ENCODE peak calls at places on chromosomes 11 and 22, in five cellular contexts. A, Z, M, H and P are unnamed samples. For H3K4me1, the result is how much of the 10 kb centered on the place peaks cover.

GRCh38 chr22:38317237-38317994 is at the start of gene CSNK1E:
- DNase-seq in A (peak), Z (peak), M (peak), H (peak), P (peak)

GRCh38 chr22:41688365-41689211 is at the start of gene SNU13:
- DNase-seq in A (peak), Z (peak), M (peak), H (peak), P (peak)

GRCh38 chr11:10298342-10298741 is 4.3 kb upstream of the SBF2 start:
- DNase-seq in A (peak), Z (no peak), M (no peak), H (no peak), P (no peak)

GRCh38 chr11:58905141-58905715 is 34.1 kb upstream of the GLYATL1 start:
- DNase-seq in A (no peak), Z (peak), M (no peak), H (peak), P (no peak)

GRCh38 chr11:112809429-112809828 is 151.8 kb upstream of the NCAM1 start:
- DNase-seq in A (no peak), Z (no peak), M (no peak), H (no peak), P (no peak)

GRCh38 chr22:40058265-40058664 is 63.5 kb downstream of the FAM83F start:
- DNase-seq in A (no peak), Z (no peak), M (no peak), H (no peak), P (peak)

GRCh38 chr11:86183694-86184093 is 60.9 kb upstream of the EED start:
- DNase-seq in A (no peak), Z (no peak), M (no peak), H (no peak), P (no peak)

GRCh38 chr11:120801801-120802689 is 221.9 kb upstream of the TBCEL start:
- DNase-seq in A (peak), Z (peak), M (peak), H (peak), P (peak)

GRCh38 chr11:95108159-95108611 is 18.5 kb downstream of the ENDOD1 start:
- DNase-seq in A (no peak), Z (peak), M (no peak), H (no peak), P (no peak)
- H3K4me3 ChIP-seq in A (no peak), Z (no peak), M (no peak), H (no peak), P (no peak)

DNA sequence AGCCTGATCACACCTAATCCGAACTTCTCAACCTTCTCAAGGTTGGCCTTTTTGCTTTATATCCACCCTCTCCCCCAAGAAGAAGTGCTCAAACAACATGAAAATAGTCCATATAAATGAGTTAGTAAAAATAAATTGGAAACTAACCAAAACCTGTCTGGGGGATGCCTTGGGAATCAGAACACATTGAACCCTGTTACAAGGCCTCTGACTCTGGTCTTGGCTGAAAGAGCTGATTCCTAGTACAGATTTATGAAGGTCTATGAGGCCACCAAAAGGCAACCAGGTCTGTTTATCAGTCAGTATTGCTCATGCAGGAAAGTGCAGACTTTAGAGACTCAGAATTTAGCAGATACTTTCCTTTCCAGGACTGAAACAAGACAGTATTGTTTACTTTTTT is 49.7 kb downstream of the NRXN2 start:
- DNase-seq in A (no peak), Z (no peak), M (no peak), H (no peak), P (no peak)
- H3K4me1 ChIP-seq in A (under half), Z (under half), M (under half), H (under half), P (under half)

GRCh38 chr22:32800158-32800557 is 1.3 kb upstream of the TIMP3 start:
- DNase-seq in A (no peak), Z (no peak), M (no peak), H (no peak), P (no peak)

GRCh38 chr22:32801001-32801435 is 487 bp upstream of the TIMP3 start:
- DNase-seq in A (no peak), Z (no peak), M (no peak), H (no peak), P (no peak)

GRCh38 chr22:32802291-32802826 is 854 bp downstream of the TIMP3 start:
- DNase-seq in A (no peak), Z (no peak), M (no peak), H (no peak), P (no peak)

GRCh38 chr22:32803020-32803758 is 1.7 kb downstream of the TIMP3 start:
- DNase-seq in A (no peak), Z (peak), M (no peak), H (no peak), P (no peak)

DNA sequence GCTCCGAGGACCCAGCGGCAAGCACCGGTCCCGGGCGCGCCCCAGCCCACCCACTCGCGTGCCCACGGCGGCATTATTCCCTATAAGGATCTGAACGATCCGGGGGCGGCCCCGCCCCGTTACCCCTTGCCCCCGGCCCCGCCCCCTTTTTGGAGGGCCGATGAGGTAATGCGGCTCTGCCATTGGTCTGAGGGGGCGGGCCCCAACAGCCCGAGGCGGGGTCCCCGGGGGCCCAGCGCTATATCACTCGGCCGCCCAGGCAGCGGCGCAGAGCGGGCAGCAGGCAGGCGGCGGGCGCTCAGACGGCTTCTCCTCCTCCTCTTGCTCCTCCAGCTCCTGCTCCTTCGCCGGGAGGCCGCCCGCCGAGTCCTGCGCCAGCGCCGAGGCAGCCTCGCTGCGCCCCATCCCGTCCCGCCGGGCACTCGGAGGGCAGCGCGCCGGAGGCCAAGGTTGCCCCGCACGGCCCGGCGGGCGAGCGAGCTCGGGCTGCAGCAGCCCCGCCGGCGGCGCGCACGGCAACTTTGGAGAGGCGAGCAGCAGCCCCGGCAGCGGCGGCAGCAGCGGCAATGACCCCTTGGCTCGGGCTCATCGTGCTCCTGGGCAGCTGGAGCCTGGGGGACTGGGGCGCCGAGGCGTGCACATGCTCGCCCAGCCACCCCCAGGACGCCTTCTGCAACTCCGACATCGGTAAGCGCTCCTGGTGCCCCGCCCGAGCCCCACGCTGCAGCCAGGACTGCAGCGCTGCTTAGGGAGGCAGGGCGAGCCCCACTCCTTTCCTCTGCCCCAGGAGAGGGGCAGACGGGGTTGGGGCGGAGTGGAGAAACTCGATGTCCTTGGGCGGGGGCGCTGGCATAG is at the start of gene TIMP3:
- DNase-seq in A (no peak), Z (peak), M (no peak), H (peak), P (peak)
- H3K4me3 ChIP-seq in A (no peak), Z (peak), M (no peak), H (peak), P (peak)

GRCh38 chr22:31533391-31533790 is 37.1 kb downstream of the SFI1 start:
- DNase-seq in A (no peak), Z (no peak), M (no peak), H (no peak), P (no peak)

GRCh38 chr22:31540966-31541365 is 44.6 kb downstream of the SFI1 start:
- DNase-seq in A (no peak), Z (no peak), M (no peak), H (no peak), P (no peak)

GRCh38 chr22:31544481-31545480 is 48.4 kb downstream of the SFI1 start:
- DNase-seq in A (no peak), Z (no peak), M (no peak), H (no peak), P (no peak)

GRCh38 chr22:31537019-31537535 is 40.7 kb downstream of the SFI1 start:
- DNase-seq in A (no peak), Z (no peak), M (no peak), H (no peak), P (no peak)

GRCh38 chr22:31538815-31539214 is 42.5 kb downstream of the SFI1 start:
- DNase-seq in A (no peak), Z (no peak), M (no peak), H (no peak), P (no peak)
- H3K4me1 ChIP-seq in A (under half), Z (under half), M (under half), H (under half), P (under half)

GRCh38 chr11:858993-859339 is 16.3 kb downstream of the TSPAN4 start:
- DNase-seq in A (no peak), Z (no peak), M (no peak), H (no peak), P (no peak)
- H3K4me3 ChIP-seq in A (no peak), Z (no peak), M (no peak), H (no peak), P (no peak)

DNA sequence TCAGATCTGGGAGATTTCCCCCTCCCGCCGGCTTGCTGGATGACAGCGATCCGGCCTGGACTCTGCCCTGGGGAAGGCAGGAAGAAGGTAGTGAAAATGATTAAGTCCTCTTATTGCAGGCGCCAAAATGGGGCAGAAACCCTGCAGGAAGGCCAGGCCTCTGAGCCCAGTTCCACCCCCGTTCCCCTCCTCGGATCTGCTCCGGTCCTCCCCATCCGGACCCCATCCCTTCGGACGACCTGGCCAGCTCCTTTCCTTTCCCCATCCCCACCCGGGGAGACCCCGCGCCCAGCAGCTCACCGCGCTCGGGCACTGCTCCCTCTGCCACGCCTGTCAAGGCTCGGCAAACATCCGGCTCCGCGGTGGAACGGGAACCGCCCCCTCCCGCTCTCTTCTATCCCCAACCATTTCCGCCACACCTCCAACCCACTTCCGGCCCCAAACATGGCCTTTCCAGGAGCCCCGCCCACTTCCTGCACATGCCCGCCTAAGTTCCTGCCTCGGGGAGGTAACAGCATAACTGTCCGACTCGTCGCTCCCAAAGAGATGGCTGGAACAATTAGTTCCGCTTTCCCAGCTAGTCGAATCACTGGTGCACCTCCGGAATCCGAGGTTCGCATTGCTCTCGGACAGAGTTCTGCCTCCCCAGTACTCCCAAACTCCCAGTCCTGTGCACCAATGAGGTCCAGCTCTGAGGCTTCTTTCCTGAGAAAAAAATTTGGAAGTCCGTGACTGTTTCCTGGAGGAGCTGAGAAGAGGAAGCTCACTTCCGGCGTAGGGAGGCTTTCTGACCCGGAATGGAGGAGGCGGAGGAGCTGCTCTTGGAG is at the start of the genes ARHGAP1 and ZNF408:
- DNase-seq in A (peak), Z (peak), M (peak), H (peak), P (peak)
- H3K4me1 ChIP-seq in A (half or more), Z (under half), M (under half), H (under half), P (under half)

GRCh38 chr11:18632841-18633240 is 1.3 kb downstream of the SPTY2D1 start:
- DNase-seq in A (no peak), Z (no peak), M (no peak), H (no peak), P (no peak)
- H3K4me3 ChIP-seq in A (no peak), Z (no peak), M (peak), H (no peak), P (peak)